ENCODE peak calls at places on chromosomes 3 and 15, in four cellular contexts. One of them, this sample, is unnamed.

GRCh38 chr15:80620141-80620540 is 75.0 kb upstream of the ABHD17C start:
- DNase-seq in A549: no peak
- DNase-seq in HepG2: no peak
- DNase-seq in GM12878: no peak
- DNase-seq in this sample: no peak

GRCh38 chr3:22117751-22118346 is 366.8 kb upstream of the ZNF385D start:
- DNase-seq in A549: peak; percentile 53
- DNase-seq in HepG2: peak; percentile 34
- DNase-seq in GM12878: no peak
- DNase-seq in this sample: peak; percentile 6

GRCh38 chr3:184760337-184761119 is 48.7 kb upstream of the MAGEF1 start:
- DNase-seq in A549: no peak
- DNase-seq in HepG2: no peak
- DNase-seq in GM12878: no peak
- DNase-seq in this sample: no peak

GRCh38 chr3:37852097-37852496 is 9.6 kb upstream of the CTDSPL start:
- DNase-seq in A549: peak; percentile 32
- DNase-seq in HepG2: no peak
- DNase-seq in GM12878: no peak
- DNase-seq in this sample: no peak

GRCh38 chr15:65006876-65007275 is 17.2 kb upstream of the SPG21 start:
- DNase-seq in A549: no peak
- DNase-seq in HepG2: no peak
- DNase-seq in GM12878: no peak
- DNase-seq in this sample: no peak

GRCh38 chr3:141302364-141303141 is 65.8 kb upstream of the ZBTB38 start:
- DNase-seq in A549: peak; percentile 66
- DNase-seq in HepG2: no peak
- DNase-seq in GM12878: no peak
- DNase-seq in this sample: no peak

GRCh38 chr15:89101302-89102191 is 13.3 kb downstream of the ABHD2 start:
- DNase-seq in A549: peak; percentile 98
- DNase-seq in HepG2: peak; percentile 45
- DNase-seq in GM12878: no peak
- DNase-seq in this sample: no peak

GRCh38 chr3:142844339-142844977 is 44.4 kb downstream of the PCOLCE2 start:
- DNase-seq in A549: peak; percentile 50
- DNase-seq in HepG2: peak; percentile 16
- DNase-seq in GM12878: no peak
- DNase-seq in this sample: peak; percentile 25

GRCh38 chr3:52118156-52118875 is 35.9 kb downstream of the POC1A start:
- DNase-seq in A549: no peak
- DNase-seq in HepG2: no peak
- DNase-seq in GM12878: no peak
- DNase-seq in this sample: no peak

GRCh38 chr15:95647878-95648277 is 682.6 kb upstream of the NR2F2 start:
- DNase-seq in A549: no peak
- DNase-seq in HepG2: no peak
- DNase-seq in GM12878: no peak
- DNase-seq in this sample: no peak

GRCh38 chr3:13787533-13787932 is 92.3 kb downstream of the WNT7A start:
- DNase-seq in A549: no peak
- DNase-seq in HepG2: no peak
- DNase-seq in GM12878: no peak
- DNase-seq in this sample: no peak

GRCh38 chr3:134029734-134030381 is at the start of gene SLCO2A1:
- DNase-seq in A549: no peak
- DNase-seq in HepG2: no peak
- DNase-seq in GM12878: no peak
- DNase-seq in this sample: peak; percentile 81

GRCh38 chr3:194738254-194739093 is 52.8 kb downstream of the FAM43A start:
- DNase-seq in A549: no peak
- DNase-seq in HepG2: no peak
- DNase-seq in GM12878: no peak
- DNase-seq in this sample: peak; percentile 74

GRCh38 chr15:74531144-74531811 is 9.7 kb upstream of the ARID3B start:
- DNase-seq in A549: no peak
- DNase-seq in HepG2: peak; percentile 71
- DNase-seq in GM12878: no peak
- DNase-seq in this sample: no peak

GRCh38 chr3:78879516-78879860 is 888.3 kb downstream of the ROBO1 start:
- DNase-seq in A549: no peak
- DNase-seq in HepG2: no peak
- DNase-seq in GM12878: no peak
- DNase-seq in this sample: no peak

GRCh38 chr3:172317984-172318383 is 130.3 kb downstream of the GHSR start:
- DNase-seq in A549: peak; percentile 18
- DNase-seq in HepG2: no peak
- DNase-seq in GM12878: peak; percentile 74
- DNase-seq in this sample: peak; percentile 53

GRCh38 chr3:194407423-194407822 is 8.4 kb upstream of the GP5 start:
- DNase-seq in A549: no peak
- DNase-seq in HepG2: peak; percentile 7
- DNase-seq in GM12878: no peak
- DNase-seq in this sample: no peak

GRCh38 chr15:47885921-47886320 is 168.6 kb downstream of the SEMA6D start:
- DNase-seq in A549: no peak
- DNase-seq in HepG2: no peak
- DNase-seq in GM12878: no peak
- DNase-seq in this sample: no peak

GRCh38 chr15:101540480-101541239 is 51.2 kb upstream of the PCSK6 start:
- DNase-seq in A549: peak; percentile 27
- DNase-seq in HepG2: peak; percentile 65
- DNase-seq in GM12878: no peak
- DNase-seq in this sample: no peak

DNA sequence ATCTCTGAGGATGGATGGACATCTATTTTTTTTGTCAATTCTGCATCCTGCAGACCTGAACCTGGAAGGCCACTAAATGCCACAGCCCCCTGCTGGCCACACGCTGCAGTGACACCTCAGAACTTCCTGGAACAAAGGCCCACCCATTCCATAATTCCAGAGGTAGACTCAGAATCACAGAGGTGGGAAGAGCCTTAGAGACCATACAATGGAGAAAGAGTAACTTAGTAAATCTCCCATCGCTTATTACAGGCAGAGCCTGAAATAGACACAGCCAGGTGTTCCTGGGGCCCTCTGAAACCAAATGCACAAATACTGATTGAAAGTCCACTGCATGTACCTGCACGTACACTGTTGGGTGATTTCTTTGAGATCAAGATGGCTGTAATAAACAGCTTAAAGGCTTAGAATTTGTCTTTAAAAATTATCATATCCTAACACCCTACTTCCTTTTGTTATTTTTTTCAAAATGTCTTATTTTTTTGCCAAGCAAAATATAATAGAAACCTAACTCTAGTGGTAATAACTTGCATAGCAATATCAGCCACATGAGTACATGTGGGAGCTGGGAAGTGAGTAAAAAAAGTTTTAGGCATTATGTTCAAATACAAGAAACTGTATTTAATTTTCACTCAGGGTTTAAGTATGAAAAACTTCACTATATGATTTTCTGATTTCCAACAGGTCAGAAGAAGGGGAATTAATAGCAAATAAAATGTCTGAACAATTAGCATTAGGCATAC is 62.7 kb downstream of the EOMES start:
- DNase-seq in A549: peak; percentile 77
- DNase-seq in HepG2: peak; percentile 48
- DNase-seq in GM12878: no peak
- DNase-seq in this sample: peak; percentile 66
- TF ChIP-seq PBX3 in A549: no peak
- TF ChIP-seq PBX3 in HepG2: no peak
- TF ChIP-seq PBX3 in GM12878: no peak
- TF ChIP-seq PBX3 in this sample: no peak

GRCh38 chr15:70442616-70443321 is 320.6 kb downstream of the UACA start:
- DNase-seq in A549: no peak
- DNase-seq in HepG2: no peak
- DNase-seq in GM12878: no peak
- DNase-seq in this sample: no peak

GRCh38 chr15:70439880-70440279 is 323.5 kb downstream of the UACA start:
- DNase-seq in A549: no peak
- DNase-seq in HepG2: no peak
- DNase-seq in GM12878: no peak
- DNase-seq in this sample: no peak

GRCh38 chr15:70440416-70441138 is 322.8 kb downstream of the UACA start:
- DNase-seq in A549: no peak
- DNase-seq in HepG2: no peak
- DNase-seq in GM12878: no peak
- DNase-seq in this sample: no peak

GRCh38 chr15:70439304-70439877 is 324.0 kb downstream of the UACA start:
- DNase-seq in A549: no peak
- DNase-seq in HepG2: no peak
- DNase-seq in GM12878: no peak
- DNase-seq in this sample: no peak

DNA sequence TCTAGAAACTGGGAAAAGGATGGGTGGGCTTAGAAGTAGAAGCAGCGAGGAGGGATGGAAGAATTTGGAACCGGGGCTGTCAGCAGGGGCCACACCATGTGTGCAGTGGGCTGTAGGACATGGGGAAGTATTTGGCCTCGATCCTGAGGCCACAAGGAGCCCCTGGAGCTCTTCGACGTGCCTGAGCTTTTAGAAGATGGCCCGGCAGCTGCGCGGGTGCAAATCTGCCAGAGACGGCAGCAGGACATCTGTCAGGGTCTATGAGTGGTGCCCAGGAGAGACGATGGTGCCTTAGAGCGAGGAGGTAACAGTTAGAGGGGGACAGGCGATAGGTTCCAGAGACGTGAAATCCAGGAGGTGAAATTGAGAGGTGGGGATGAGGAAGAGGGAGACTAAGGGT is 321.1 kb downstream of the UACA start:
- DNase-seq in A549: no peak
- DNase-seq in HepG2: no peak
- DNase-seq in GM12878: no peak
- DNase-seq in this sample: no peak
- TF ChIP-seq PBX3 in A549: no peak
- TF ChIP-seq PBX3 in HepG2: no peak
- TF ChIP-seq PBX3 in GM12878: no peak
- TF ChIP-seq PBX3 in this sample: no peak

DNA sequence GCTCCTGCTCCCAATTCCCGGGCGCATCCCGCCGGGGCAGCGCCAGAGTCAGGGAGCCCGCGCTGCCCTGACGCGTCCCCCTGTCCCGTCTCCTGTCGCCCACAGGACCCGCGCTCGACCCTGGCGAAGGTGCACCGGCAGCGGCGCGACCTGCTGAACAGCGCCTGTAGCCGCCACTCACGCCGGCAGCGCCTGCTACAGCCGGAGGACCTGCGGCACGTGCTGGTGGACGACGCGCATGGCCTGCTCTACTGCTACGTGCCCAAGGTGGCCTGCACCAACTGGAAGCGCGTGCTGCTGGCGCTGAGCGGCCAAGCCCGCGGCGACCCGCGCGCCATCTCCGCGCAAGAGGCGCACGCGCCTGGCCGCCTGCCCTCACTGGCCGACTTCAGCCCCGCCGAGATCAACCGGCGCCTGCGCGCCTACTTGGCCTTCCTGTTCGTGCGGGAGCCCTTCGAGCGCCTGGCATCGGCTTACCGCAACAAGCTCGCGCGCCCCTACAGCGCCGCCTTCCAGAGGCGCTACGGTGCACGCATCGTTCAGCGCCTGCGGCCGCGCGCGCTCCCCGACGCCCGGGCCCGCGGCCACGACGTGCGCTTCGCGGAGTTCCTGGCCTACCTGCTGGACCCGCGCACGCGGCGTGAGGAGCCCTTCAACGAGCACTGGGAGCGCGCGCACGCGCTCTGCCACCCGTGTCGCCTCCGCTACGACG is 16.9 kb downstream of the C3orf22 start:
- DNase-seq in A549: no peak
- DNase-seq in HepG2: no peak
- DNase-seq in GM12878: no peak
- DNase-seq in this sample: no peak
- TF ChIP-seq PBX3 in A549: no peak
- TF ChIP-seq PBX3 in HepG2: no peak
- TF ChIP-seq PBX3 in GM12878: no peak
- TF ChIP-seq PBX3 in this sample: no peak

GRCh38 chr3:24387493-24387892 is 107.2 kb downstream of the THRB start:
- DNase-seq in A549: no peak
- DNase-seq in HepG2: no peak
- DNase-seq in GM12878: no peak
- DNase-seq in this sample: no peak
- TF ChIP-seq PBX3 in A549: no peak
- TF ChIP-seq PBX3 in HepG2: no peak
- TF ChIP-seq PBX3 in GM12878: no peak
- TF ChIP-seq PBX3 in this sample: no peak

GRCh38 chr3:57691411-57692133 is 1.3 kb downstream of the DENND6A start:
- DNase-seq in A549: no peak
- DNase-seq in HepG2: no peak
- DNase-seq in GM12878: no peak
- DNase-seq in this sample: no peak
- TF ChIP-seq PBX3 in A549: no peak
- TF ChIP-seq PBX3 in HepG2: no peak
- TF ChIP-seq PBX3 in GM12878: no peak
- TF ChIP-seq PBX3 in this sample: no peak

DNA sequence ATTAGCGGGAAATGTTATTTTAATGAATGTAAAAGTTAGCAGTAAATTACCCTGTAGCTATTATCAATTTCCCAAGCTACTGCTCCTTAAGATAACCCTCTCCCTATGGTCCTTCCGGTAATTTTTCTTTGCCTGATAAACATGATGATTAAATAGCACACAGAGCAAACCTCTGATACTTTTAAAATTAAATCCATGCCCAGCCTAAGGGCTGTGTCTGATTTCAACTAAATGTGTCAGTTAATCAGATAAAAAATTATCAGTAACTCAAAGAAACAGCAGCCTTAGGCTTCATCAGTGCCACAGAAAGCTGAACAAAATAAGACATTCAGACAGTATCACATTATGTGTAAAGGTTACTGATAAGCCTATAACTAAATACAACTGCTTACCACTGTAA is 68.1 kb downstream of the DPH6 start:
- DNase-seq in A549: no peak
- DNase-seq in HepG2: no peak
- DNase-seq in GM12878: no peak
- DNase-seq in this sample: peak; percentile 33
- TF ChIP-seq PBX3 in A549: no peak
- TF ChIP-seq PBX3 in HepG2: no peak
- TF ChIP-seq PBX3 in GM12878: no peak
- TF ChIP-seq PBX3 in this sample: peak; percentile 6

DNA sequence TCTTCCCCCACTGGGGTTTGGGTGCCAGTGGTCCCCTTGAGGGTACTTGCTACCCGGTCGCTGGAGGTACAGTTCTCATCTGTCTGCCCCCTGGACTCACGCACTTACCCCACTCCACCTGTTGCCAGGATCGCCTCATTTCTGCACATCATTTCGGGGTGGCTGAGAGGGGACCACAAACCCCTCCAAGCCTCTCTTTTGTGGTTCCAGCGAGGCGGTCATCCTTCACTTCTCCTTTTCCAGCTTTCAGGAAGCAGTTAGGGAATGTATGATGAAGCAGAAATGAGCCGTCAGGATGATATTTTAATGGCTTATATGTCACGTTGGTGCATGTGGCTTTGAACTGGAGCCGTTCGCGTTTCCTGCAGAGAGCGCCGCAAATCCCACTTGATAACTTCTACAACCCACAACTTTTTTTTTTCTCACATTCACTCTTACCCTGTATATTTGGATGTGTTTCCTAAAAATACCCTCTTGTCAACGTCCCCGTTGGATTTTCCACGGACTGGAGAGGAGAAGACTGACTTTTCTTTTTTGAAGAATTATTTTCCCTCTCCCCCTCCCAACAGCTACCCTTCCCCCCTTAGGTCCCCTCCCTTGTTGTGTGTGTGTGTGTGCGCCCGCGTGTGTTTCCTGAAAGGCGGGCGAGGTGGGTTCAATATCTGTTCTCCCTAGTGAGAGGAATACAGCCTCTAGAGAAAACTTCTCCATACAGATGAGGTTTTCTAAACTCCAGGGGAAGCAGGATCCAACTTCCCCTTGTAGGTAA is at the start of gene ZIC4:
- DNase-seq in A549: no peak
- DNase-seq in HepG2: no peak
- DNase-seq in GM12878: no peak
- DNase-seq in this sample: no peak
- TF ChIP-seq PBX3 in A549: no peak
- TF ChIP-seq PBX3 in HepG2: no peak
- TF ChIP-seq PBX3 in GM12878: no peak
- TF ChIP-seq PBX3 in this sample: no peak

This sample was measured in SK-N-SH.